ENCODE peak calls at places on chromosomes 2 and 18, in seven cellular contexts. One of them, this sample, is unnamed.

GRCh38 chr18:22238681-22239080 is 69.3 kb downstream of the GATA6 start:
- DNase-seq in astrocyte: no peak
- DNase-seq in K562: no peak
- DNase-seq in CD8-positive, alpha-beta memory T cell: no peak
- DNase-seq in CD8-positive, alpha-beta T cell: no peak
- DNase-seq in lower lobe of right lung: no peak
- DNase-seq in SK-N-SH: no peak
- DNase-seq in this sample: no peak

GRCh38 chr2:45736757-45737704 is 85.6 kb downstream of the PRKCE start:
- DNase-seq in astrocyte: peak; percentile 72
- DNase-seq in K562: no peak
- DNase-seq in CD8-positive, alpha-beta memory T cell: no peak
- DNase-seq in CD8-positive, alpha-beta T cell: no peak
- DNase-seq in lower lobe of right lung: no peak
- DNase-seq in SK-N-SH: no peak
- DNase-seq in this sample: no peak

GRCh38 chr2:173830169-173830568 is 135.0 kb downstream of the SP3 start:
- DNase-seq in astrocyte: no peak
- DNase-seq in K562: no peak
- DNase-seq in CD8-positive, alpha-beta memory T cell: no peak
- DNase-seq in CD8-positive, alpha-beta T cell: no peak
- DNase-seq in lower lobe of right lung: no peak
- DNase-seq in SK-N-SH: no peak
- DNase-seq in this sample: no peak

GRCh38 chr2:191350826-191351225 is 105.6 kb downstream of the MYO1B start:
- DNase-seq in astrocyte: peak; percentile 51
- DNase-seq in K562: no peak
- DNase-seq in CD8-positive, alpha-beta memory T cell: no peak
- DNase-seq in CD8-positive, alpha-beta T cell: no peak
- DNase-seq in lower lobe of right lung: no peak
- DNase-seq in SK-N-SH: no peak
- DNase-seq in this sample: no peak

GRCh38 chr2:173631123-173631450 is 276.4 kb downstream of the CDCA7 start:
- DNase-seq in astrocyte: no peak
- DNase-seq in K562: no peak
- DNase-seq in CD8-positive, alpha-beta memory T cell: no peak
- DNase-seq in CD8-positive, alpha-beta T cell: no peak
- DNase-seq in lower lobe of right lung: no peak
- DNase-seq in SK-N-SH: no peak
- DNase-seq in this sample: no peak

GRCh38 chr18:5962362-5962761 is 67.0 kb upstream of the TMEM200C start:
- DNase-seq in astrocyte: peak; percentile 25
- DNase-seq in K562: no peak
- DNase-seq in CD8-positive, alpha-beta memory T cell: no peak
- DNase-seq in CD8-positive, alpha-beta T cell: no peak
- DNase-seq in lower lobe of right lung: no peak
- DNase-seq in SK-N-SH: no peak
- DNase-seq in this sample: no peak

GRCh38 chr2:37802106-37802791 is 122.8 kb upstream of the RMDN2 start:
- DNase-seq in astrocyte: peak; percentile 49
- DNase-seq in K562: no peak
- DNase-seq in CD8-positive, alpha-beta memory T cell: no peak
- DNase-seq in CD8-positive, alpha-beta T cell: no peak
- DNase-seq in lower lobe of right lung: peak; percentile 80
- DNase-seq in SK-N-SH: no peak
- DNase-seq in this sample: no peak

GRCh38 chr2:209629622-209630021 is 142.0 kb upstream of the UNC80 start:
- DNase-seq in astrocyte: peak; percentile 84
- DNase-seq in K562: no peak
- DNase-seq in CD8-positive, alpha-beta memory T cell: no peak
- DNase-seq in CD8-positive, alpha-beta T cell: no peak
- DNase-seq in lower lobe of right lung: no peak
- DNase-seq in SK-N-SH: no peak
- DNase-seq in this sample: no peak

GRCh38 chr2:9235388-9236344 is 29.1 kb downstream of the ASAP2 start:
- DNase-seq in astrocyte: peak; percentile 74
- DNase-seq in K562: no peak
- DNase-seq in CD8-positive, alpha-beta memory T cell: no peak
- DNase-seq in CD8-positive, alpha-beta T cell: no peak
- DNase-seq in lower lobe of right lung: no peak
- DNase-seq in SK-N-SH: peak; percentile 79
- DNase-seq in this sample: no peak

GRCh38 chr2:134782792-134783191 is 55.6 kb upstream of the ACMSD start:
- DNase-seq in astrocyte: no peak
- DNase-seq in K562: no peak
- DNase-seq in CD8-positive, alpha-beta memory T cell: no peak
- DNase-seq in CD8-positive, alpha-beta T cell: no peak
- DNase-seq in lower lobe of right lung: no peak
- DNase-seq in SK-N-SH: peak; percentile 55
- DNase-seq in this sample: no peak

GRCh38 chr2:212052412-212053159 is 486.0 kb downstream of the ERBB4 start:
- DNase-seq in astrocyte: peak; percentile 84
- DNase-seq in K562: no peak
- DNase-seq in CD8-positive, alpha-beta memory T cell: no peak
- DNase-seq in CD8-positive, alpha-beta T cell: no peak
- DNase-seq in lower lobe of right lung: no peak
- DNase-seq in SK-N-SH: no peak
- DNase-seq in this sample: no peak

GRCh38 chr2:104405628-104406027 is 448.3 kb upstream of the POU3F3 start:
- DNase-seq in astrocyte: no peak
- DNase-seq in K562: no peak
- DNase-seq in CD8-positive, alpha-beta memory T cell: no peak
- DNase-seq in CD8-positive, alpha-beta T cell: no peak
- DNase-seq in lower lobe of right lung: no peak
- DNase-seq in SK-N-SH: no peak
- DNase-seq in this sample: no peak

GRCh38 chr2:106358081-106358480 is 110.1 kb downstream of the RGPD3 start:
- DNase-seq in astrocyte: no peak
- DNase-seq in K562: no peak
- DNase-seq in CD8-positive, alpha-beta memory T cell: no peak
- DNase-seq in CD8-positive, alpha-beta T cell: no peak
- DNase-seq in lower lobe of right lung: no peak
- DNase-seq in SK-N-SH: no peak
- DNase-seq in this sample: no peak

GRCh38 chr18:76482971-76483691 is 11.9 kb downstream of the ZNF516 start:
- DNase-seq in astrocyte: no peak
- DNase-seq in K562: no peak
- DNase-seq in CD8-positive, alpha-beta memory T cell: no peak
- DNase-seq in CD8-positive, alpha-beta T cell: no peak
- DNase-seq in lower lobe of right lung: no peak
- DNase-seq in SK-N-SH: no peak
- DNase-seq in this sample: no peak

GRCh38 chr18:61901334-61901986 is 8.7 kb upstream of the RNF152 start:
- DNase-seq in astrocyte: peak; percentile 28
- DNase-seq in K562: peak; percentile 57
- DNase-seq in CD8-positive, alpha-beta memory T cell: no peak
- DNase-seq in CD8-positive, alpha-beta T cell: peak; percentile 25
- DNase-seq in lower lobe of right lung: no peak
- DNase-seq in SK-N-SH: peak; percentile 73
- DNase-seq in this sample: peak; percentile 4

GRCh38 chr2:10223932-10224720 is 78.6 kb upstream of the HPCAL1 start:
- DNase-seq in astrocyte: no peak
- DNase-seq in K562: no peak
- DNase-seq in CD8-positive, alpha-beta memory T cell: no peak
- DNase-seq in CD8-positive, alpha-beta T cell: no peak
- DNase-seq in lower lobe of right lung: peak; percentile 40
- DNase-seq in SK-N-SH: no peak
- DNase-seq in this sample: no peak

GRCh38 chr2:119174216-119174992 is 15.9 kb upstream of the C1QL2 start:
- DNase-seq in astrocyte: no peak
- DNase-seq in K562: peak; percentile 70
- DNase-seq in CD8-positive, alpha-beta memory T cell: peak; percentile 29
- DNase-seq in CD8-positive, alpha-beta T cell: peak; percentile 46
- DNase-seq in lower lobe of right lung: peak; percentile 66
- DNase-seq in SK-N-SH: peak; percentile 72
- DNase-seq in this sample: no peak

GRCh38 chr2:231395188-231396057 is at the start of gene B3GNT7:
- DNase-seq in astrocyte: no peak
- DNase-seq in K562: no peak
- DNase-seq in CD8-positive, alpha-beta memory T cell: no peak
- DNase-seq in CD8-positive, alpha-beta T cell: no peak
- DNase-seq in lower lobe of right lung: peak; percentile 63
- DNase-seq in SK-N-SH: peak; percentile 80
- DNase-seq in this sample: no peak

GRCh38 chr2:147082850-147083522 is 761.8 kb upstream of the ACVR2A start:
- DNase-seq in astrocyte: peak; percentile 32
- DNase-seq in K562: peak; percentile 34
- DNase-seq in CD8-positive, alpha-beta memory T cell: peak; percentile 1
- DNase-seq in CD8-positive, alpha-beta T cell: peak; percentile 22
- DNase-seq in lower lobe of right lung: no peak
- DNase-seq in SK-N-SH: peak; percentile 19
- DNase-seq in this sample: peak; percentile 0

GRCh38 chr2:238448031-238448955 is 21.6 kb downstream of the ASB1 start:
- DNase-seq in astrocyte: no peak
- DNase-seq in K562: no peak
- DNase-seq in CD8-positive, alpha-beta memory T cell: no peak
- DNase-seq in CD8-positive, alpha-beta T cell: no peak
- DNase-seq in lower lobe of right lung: no peak
- DNase-seq in SK-N-SH: no peak
- DNase-seq in this sample: no peak

GRCh38 chr2:201639205-201639604 is 4.1 kb downstream of the TMEM237 start:
- DNase-seq in astrocyte: no peak
- DNase-seq in K562: no peak
- DNase-seq in CD8-positive, alpha-beta memory T cell: no peak
- DNase-seq in CD8-positive, alpha-beta T cell: no peak
- DNase-seq in lower lobe of right lung: no peak
- DNase-seq in SK-N-SH: no peak
- DNase-seq in this sample: no peak

GRCh38 chr2:88254437-88255081 is 84.4 kb downstream of the THNSL2 start:
- DNase-seq in astrocyte: no peak
- DNase-seq in K562: no peak
- DNase-seq in CD8-positive, alpha-beta memory T cell: no peak
- DNase-seq in CD8-positive, alpha-beta T cell: no peak
- DNase-seq in lower lobe of right lung: no peak
- DNase-seq in SK-N-SH: no peak
- DNase-seq in this sample: no peak

GRCh38 chr18:40867452-40867851 is 1087.6 kb upstream of the PIK3C3 start:
- DNase-seq in astrocyte: peak; percentile 86
- DNase-seq in K562: no peak
- DNase-seq in CD8-positive, alpha-beta memory T cell: no peak
- DNase-seq in CD8-positive, alpha-beta T cell: no peak
- DNase-seq in lower lobe of right lung: no peak
- DNase-seq in SK-N-SH: no peak
- DNase-seq in this sample: no peak

DNA sequence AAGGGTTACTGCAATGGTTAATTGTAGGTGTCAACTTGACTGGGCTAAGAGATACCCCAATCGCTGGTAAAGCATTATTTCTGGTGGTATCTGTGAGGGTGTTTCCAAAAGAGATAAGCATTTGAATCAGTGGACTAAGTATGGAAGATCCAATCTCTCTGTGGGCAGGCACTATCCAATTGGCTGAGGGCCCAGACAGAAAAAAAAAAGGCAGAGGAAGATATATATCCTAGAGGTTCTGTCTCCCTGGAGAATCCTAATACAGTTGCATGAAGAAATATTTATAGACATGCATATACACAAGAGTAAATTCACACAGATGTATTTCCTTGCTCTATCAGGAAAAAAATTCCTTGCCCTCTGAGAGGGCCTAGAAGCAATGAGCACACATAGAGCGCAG is 43.9 kb downstream of the TBC1D8 start:
- DNase-seq in astrocyte: no peak
- DNase-seq in K562: no peak
- DNase-seq in CD8-positive, alpha-beta memory T cell: no peak
- DNase-seq in CD8-positive, alpha-beta T cell: no peak
- DNase-seq in lower lobe of right lung: no peak
- DNase-seq in SK-N-SH: no peak
- DNase-seq in this sample: no peak
- H3K4me1 ChIP-seq in astrocyte: no peaks in the 10 kb centered on the region
- H3K4me1 ChIP-seq in K562: no peaks in the 10 kb centered on the region
- H3K4me1 ChIP-seq in CD8-positive, alpha-beta memory T cell: no peaks in the 10 kb centered on the region
- H3K4me1 ChIP-seq in CD8-positive, alpha-beta T cell: no peaks in the 10 kb centered on the region
- H3K4me1 ChIP-seq in lower lobe of right lung: peaks cover 27% of the 10 kb centered on the region
- H3K4me1 ChIP-seq in SK-N-SH: peaks cover 32% of the 10 kb centered on the region
- H3K4me1 ChIP-seq in this sample: no peaks in the 10 kb centered on the region

DNA sequence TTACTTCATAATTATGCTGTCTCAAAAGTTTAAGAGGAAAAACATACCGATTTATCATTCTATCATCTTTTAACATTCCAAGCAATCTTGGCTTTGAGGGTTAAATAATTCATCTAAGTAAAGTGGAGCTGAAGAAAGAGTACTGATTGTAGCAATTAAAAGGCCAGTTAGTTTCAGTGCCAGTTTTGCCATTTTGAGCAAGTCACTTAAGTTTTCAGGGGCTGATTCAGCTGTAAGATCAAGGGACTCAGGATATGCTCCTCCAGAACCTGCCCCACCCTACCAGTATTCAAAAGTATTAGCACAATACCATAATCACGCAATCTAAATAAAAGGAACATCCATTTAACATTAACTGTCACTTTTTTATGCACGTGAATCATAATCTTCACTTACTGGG is 1.9 kb downstream of the SS18 start:
- DNase-seq in astrocyte: peak; percentile 6
- DNase-seq in K562: no peak
- DNase-seq in CD8-positive, alpha-beta memory T cell: no peak
- DNase-seq in CD8-positive, alpha-beta T cell: no peak
- DNase-seq in lower lobe of right lung: no peak
- DNase-seq in SK-N-SH: no peak
- DNase-seq in this sample: no peak
- H3K4me3 ChIP-seq in astrocyte: peak overlapping the region; percentile 96
- H3K4me3 ChIP-seq in K562: peak overlapping the region; percentile 77
- H3K4me3 ChIP-seq in CD8-positive, alpha-beta memory T cell: peak overlapping the region; percentile 75
- H3K4me3 ChIP-seq in CD8-positive, alpha-beta T cell: no peak overlapping the region
- H3K4me3 ChIP-seq in lower lobe of right lung: peak overlapping the region; percentile 88
- H3K4me3 ChIP-seq in SK-N-SH: peak overlapping the region; percentile 95
- H3K4me3 ChIP-seq in this sample: peak overlapping the region; percentile 75

GRCh38 chr2:57543211-57543610 is 503.4 kb upstream of the VRK2 start:
- DNase-seq in astrocyte: no peak
- DNase-seq in K562: no peak
- DNase-seq in CD8-positive, alpha-beta memory T cell: no peak
- DNase-seq in CD8-positive, alpha-beta T cell: no peak
- DNase-seq in lower lobe of right lung: no peak
- DNase-seq in SK-N-SH: no peak
- DNase-seq in this sample: no peak
- H3K27ac ChIP-seq in astrocyte: no peak overlapping the region
- H3K27ac ChIP-seq in K562: no peak overlapping the region
- H3K27ac ChIP-seq in CD8-positive, alpha-beta memory T cell: no peak overlapping the region
- H3K27ac ChIP-seq in CD8-positive, alpha-beta T cell: no peak overlapping the region
- H3K27ac ChIP-seq in lower lobe of right lung: no peak overlapping the region
- H3K27ac ChIP-seq in SK-N-SH: no peak overlapping the region
- H3K27ac ChIP-seq in this sample: no peak overlapping the region

GRCh38 chr18:63708650-63709049 is 5.9 kb downstream of the SERPINB11 start:
- DNase-seq in astrocyte: peak; percentile 85
- DNase-seq in K562: no peak
- DNase-seq in CD8-positive, alpha-beta memory T cell: no peak
- DNase-seq in CD8-positive, alpha-beta T cell: no peak
- DNase-seq in lower lobe of right lung: no peak
- DNase-seq in SK-N-SH: no peak
- DNase-seq in this sample: no peak
- H3K4me1 ChIP-seq in astrocyte: peaks cover 8% of the 10 kb centered on the region
- H3K4me1 ChIP-seq in K562: no peaks in the 10 kb centered on the region
- H3K4me1 ChIP-seq in CD8-positive, alpha-beta memory T cell: no peaks in the 10 kb centered on the region
- H3K4me1 ChIP-seq in CD8-positive, alpha-beta T cell: no peaks in the 10 kb centered on the region
- H3K4me1 ChIP-seq in lower lobe of right lung: no peaks in the 10 kb centered on the region
- H3K4me1 ChIP-seq in SK-N-SH: no peaks in the 10 kb centered on the region
- H3K4me1 ChIP-seq in this sample: no peaks in the 10 kb centered on the region

GRCh38 chr2:60539177-60539576 is 14.3 kb downstream of the BCL11A start:
- DNase-seq in astrocyte: no peak
- DNase-seq in K562: no peak
- DNase-seq in CD8-positive, alpha-beta memory T cell: no peak
- DNase-seq in CD8-positive, alpha-beta T cell: no peak
- DNase-seq in lower lobe of right lung: no peak
- DNase-seq in SK-N-SH: no peak
- DNase-seq in this sample: no peak
- H3K4me3 ChIP-seq in astrocyte: no peak overlapping the region
- H3K4me3 ChIP-seq in K562: no peak overlapping the region
- H3K4me3 ChIP-seq in CD8-positive, alpha-beta memory T cell: no peak overlapping the region
- H3K4me3 ChIP-seq in CD8-positive, alpha-beta T cell: no peak overlapping the region
- H3K4me3 ChIP-seq in lower lobe of right lung: no peak overlapping the region
- H3K4me3 ChIP-seq in SK-N-SH: no peak overlapping the region
- H3K4me3 ChIP-seq in this sample: no peak overlapping the region

This sample was measured in effector memory CD4-positive, alpha-beta T cell.